ENCODE peak calls at places on chromosome 5, in seven cellular contexts. One of them, this sample, is unnamed.

GRCh38 chr5:14728109-14728938 is 63.8 kb downstream of the OTULIN start:
- DNase-seq in H4: no peak
- DNase-seq in activated T-helper 1 cell treated with anti-CD3 and anti-CD28 coated beads, Interleukin-2, amount 50 U/mL, for 16 hours: no peak
- DNase-seq in AG08395: no peak
- DNase-seq in activated naive CD8-positive, alpha-beta T cell treated with anti-CD3 and anti-CD28 coated beads, Interleukin-2, amount 50 U/mL, for 16 hours: no peak
- DNase-seq in Calu3: peak; percentile 55
- DNase-seq in Peyer's patch: peak; percentile 82
- DNase-seq in this sample: no peak

GRCh38 chr5:64836190-64836750 is 67.5 kb downstream of the CWC27 start:
- DNase-seq in H4: no peak
- DNase-seq in activated T-helper 1 cell treated with anti-CD3 and anti-CD28 coated beads, Interleukin-2, amount 50 U/mL, for 16 hours: no peak
- DNase-seq in AG08395: no peak
- DNase-seq in activated naive CD8-positive, alpha-beta T cell treated with anti-CD3 and anti-CD28 coated beads, Interleukin-2, amount 50 U/mL, for 16 hours: no peak
- DNase-seq in Calu3: no peak
- DNase-seq in Peyer's patch: no peak
- DNase-seq in this sample: peak; percentile 32

GRCh38 chr5:179228341-179229121 is 116.7 kb downstream of the ADAMTS2 start:
- DNase-seq in H4: no peak
- DNase-seq in activated T-helper 1 cell treated with anti-CD3 and anti-CD28 coated beads, Interleukin-2, amount 50 U/mL, for 16 hours: no peak
- DNase-seq in AG08395: no peak
- DNase-seq in activated naive CD8-positive, alpha-beta T cell treated with anti-CD3 and anti-CD28 coated beads, Interleukin-2, amount 50 U/mL, for 16 hours: no peak
- DNase-seq in Calu3: no peak
- DNase-seq in Peyer's patch: peak; percentile 36
- DNase-seq in this sample: no peak

GRCh38 chr5:152297866-152298265 is 107.2 kb downstream of the NMUR2 start:
- DNase-seq in H4: no peak
- DNase-seq in activated T-helper 1 cell treated with anti-CD3 and anti-CD28 coated beads, Interleukin-2, amount 50 U/mL, for 16 hours: no peak
- DNase-seq in AG08395: no peak
- DNase-seq in activated naive CD8-positive, alpha-beta T cell treated with anti-CD3 and anti-CD28 coated beads, Interleukin-2, amount 50 U/mL, for 16 hours: no peak
- DNase-seq in Calu3: no peak
- DNase-seq in Peyer's patch: no peak
- DNase-seq in this sample: no peak

GRCh38 chr5:110362252-110362651 is 364.2 kb downstream of the TMEM232 start:
- DNase-seq in H4: no peak
- DNase-seq in activated T-helper 1 cell treated with anti-CD3 and anti-CD28 coated beads, Interleukin-2, amount 50 U/mL, for 16 hours: no peak
- DNase-seq in AG08395: no peak
- DNase-seq in activated naive CD8-positive, alpha-beta T cell treated with anti-CD3 and anti-CD28 coated beads, Interleukin-2, amount 50 U/mL, for 16 hours: no peak
- DNase-seq in Calu3: no peak
- DNase-seq in Peyer's patch: no peak
- DNase-seq in this sample: no peak

GRCh38 chr5:108530706-108531105 is 148.8 kb upstream of the FBXL17 start:
- DNase-seq in H4: no peak
- DNase-seq in activated T-helper 1 cell treated with anti-CD3 and anti-CD28 coated beads, Interleukin-2, amount 50 U/mL, for 16 hours: no peak
- DNase-seq in AG08395: no peak
- DNase-seq in activated naive CD8-positive, alpha-beta T cell treated with anti-CD3 and anti-CD28 coated beads, Interleukin-2, amount 50 U/mL, for 16 hours: no peak
- DNase-seq in Calu3: no peak
- DNase-seq in Peyer's patch: no peak
- DNase-seq in this sample: no peak

GRCh38 chr5:170228756-170229459 is 3.9 kb upstream of the C5orf58 start:
- DNase-seq in H4: no peak
- DNase-seq in activated T-helper 1 cell treated with anti-CD3 and anti-CD28 coated beads, Interleukin-2, amount 50 U/mL, for 16 hours: no peak
- DNase-seq in AG08395: no peak
- DNase-seq in activated naive CD8-positive, alpha-beta T cell treated with anti-CD3 and anti-CD28 coated beads, Interleukin-2, amount 50 U/mL, for 16 hours: no peak
- DNase-seq in Calu3: no peak
- DNase-seq in Peyer's patch: no peak
- DNase-seq in this sample: peak; percentile 57

GRCh38 chr5:112586596-112587062 is 151.1 kb upstream of the APC start:
- DNase-seq in H4: no peak
- DNase-seq in activated T-helper 1 cell treated with anti-CD3 and anti-CD28 coated beads, Interleukin-2, amount 50 U/mL, for 16 hours: no peak
- DNase-seq in AG08395: no peak
- DNase-seq in activated naive CD8-positive, alpha-beta T cell treated with anti-CD3 and anti-CD28 coated beads, Interleukin-2, amount 50 U/mL, for 16 hours: no peak
- DNase-seq in Calu3: no peak
- DNase-seq in Peyer's patch: no peak
- DNase-seq in this sample: no peak

GRCh38 chr5:92979716-92980115 is 601.3 kb downstream of the NR2F1-AS1 start:
- DNase-seq in H4: no peak
- DNase-seq in activated T-helper 1 cell treated with anti-CD3 and anti-CD28 coated beads, Interleukin-2, amount 50 U/mL, for 16 hours: no peak
- DNase-seq in AG08395: no peak
- DNase-seq in activated naive CD8-positive, alpha-beta T cell treated with anti-CD3 and anti-CD28 coated beads, Interleukin-2, amount 50 U/mL, for 16 hours: no peak
- DNase-seq in Calu3: no peak
- DNase-seq in Peyer's patch: no peak
- DNase-seq in this sample: peak; percentile 70

GRCh38 chr5:138668981-138669380 is 84.2 kb upstream of the CTNNA1 start:
- DNase-seq in H4: no peak
- DNase-seq in activated T-helper 1 cell treated with anti-CD3 and anti-CD28 coated beads, Interleukin-2, amount 50 U/mL, for 16 hours: no peak
- DNase-seq in AG08395: no peak
- DNase-seq in activated naive CD8-positive, alpha-beta T cell treated with anti-CD3 and anti-CD28 coated beads, Interleukin-2, amount 50 U/mL, for 16 hours: no peak
- DNase-seq in Calu3: peak; percentile 40
- DNase-seq in Peyer's patch: no peak
- DNase-seq in this sample: no peak

GRCh38 chr5:156178117-156178516 is 148.8 kb upstream of the SGCD start:
- DNase-seq in H4: no peak
- DNase-seq in activated T-helper 1 cell treated with anti-CD3 and anti-CD28 coated beads, Interleukin-2, amount 50 U/mL, for 16 hours: no peak
- DNase-seq in AG08395: no peak
- DNase-seq in activated naive CD8-positive, alpha-beta T cell treated with anti-CD3 and anti-CD28 coated beads, Interleukin-2, amount 50 U/mL, for 16 hours: no peak
- DNase-seq in Calu3: no peak
- DNase-seq in Peyer's patch: no peak
- DNase-seq in this sample: peak; percentile 83

GRCh38 chr5:11640474-11640873 is 263.8 kb downstream of the CTNND2 start:
- DNase-seq in H4: no peak
- DNase-seq in activated T-helper 1 cell treated with anti-CD3 and anti-CD28 coated beads, Interleukin-2, amount 50 U/mL, for 16 hours: no peak
- DNase-seq in AG08395: no peak
- DNase-seq in activated naive CD8-positive, alpha-beta T cell treated with anti-CD3 and anti-CD28 coated beads, Interleukin-2, amount 50 U/mL, for 16 hours: no peak
- DNase-seq in Calu3: no peak
- DNase-seq in Peyer's patch: no peak
- DNase-seq in this sample: no peak

GRCh38 chr5:153490124-153491085 is at the start of gene GRIA1:
- DNase-seq in H4: no peak
- DNase-seq in activated T-helper 1 cell treated with anti-CD3 and anti-CD28 coated beads, Interleukin-2, amount 50 U/mL, for 16 hours: no peak
- DNase-seq in AG08395: no peak
- DNase-seq in activated naive CD8-positive, alpha-beta T cell treated with anti-CD3 and anti-CD28 coated beads, Interleukin-2, amount 50 U/mL, for 16 hours: no peak
- DNase-seq in Calu3: no peak
- DNase-seq in Peyer's patch: no peak
- DNase-seq in this sample: no peak

GRCh38 chr5:64784451-64785025 is 15.8 kb downstream of the CWC27 start:
- DNase-seq in H4: peak; percentile 71
- DNase-seq in activated T-helper 1 cell treated with anti-CD3 and anti-CD28 coated beads, Interleukin-2, amount 50 U/mL, for 16 hours: peak; percentile 24
- DNase-seq in AG08395: peak; percentile 58
- DNase-seq in activated naive CD8-positive, alpha-beta T cell treated with anti-CD3 and anti-CD28 coated beads, Interleukin-2, amount 50 U/mL, for 16 hours: peak; percentile 32
- DNase-seq in Calu3: peak; percentile 68
- DNase-seq in Peyer's patch: peak; percentile 89
- DNase-seq in this sample: peak; percentile 62

GRCh38 chr5:178340187-178340586 is 107.6 kb upstream of the PHYKPL start:
- DNase-seq in H4: no peak
- DNase-seq in activated T-helper 1 cell treated with anti-CD3 and anti-CD28 coated beads, Interleukin-2, amount 50 U/mL, for 16 hours: no peak
- DNase-seq in AG08395: no peak
- DNase-seq in activated naive CD8-positive, alpha-beta T cell treated with anti-CD3 and anti-CD28 coated beads, Interleukin-2, amount 50 U/mL, for 16 hours: no peak
- DNase-seq in Calu3: no peak
- DNase-seq in Peyer's patch: no peak
- DNase-seq in this sample: no peak

GRCh38 chr5:96976-97640 is 5.1 kb downstream of the PLEKHG4B start:
- DNase-seq in H4: no peak
- DNase-seq in activated T-helper 1 cell treated with anti-CD3 and anti-CD28 coated beads, Interleukin-2, amount 50 U/mL, for 16 hours: no peak
- DNase-seq in AG08395: no peak
- DNase-seq in activated naive CD8-positive, alpha-beta T cell treated with anti-CD3 and anti-CD28 coated beads, Interleukin-2, amount 50 U/mL, for 16 hours: no peak
- DNase-seq in Calu3: no peak
- DNase-seq in Peyer's patch: no peak
- DNase-seq in this sample: no peak

GRCh38 chr5:173395257-173395932 is 67.2 kb upstream of the STC2 start:
- DNase-seq in H4: peak; percentile 21
- DNase-seq in activated T-helper 1 cell treated with anti-CD3 and anti-CD28 coated beads, Interleukin-2, amount 50 U/mL, for 16 hours: no peak
- DNase-seq in AG08395: peak; percentile 79
- DNase-seq in activated naive CD8-positive, alpha-beta T cell treated with anti-CD3 and anti-CD28 coated beads, Interleukin-2, amount 50 U/mL, for 16 hours: no peak
- DNase-seq in Calu3: peak; percentile 15
- DNase-seq in Peyer's patch: no peak
- DNase-seq in this sample: no peak

GRCh38 chr5:114857951-114858401 is 311.7 kb downstream of the TRIM36 start:
- DNase-seq in H4: peak; percentile 93
- DNase-seq in activated T-helper 1 cell treated with anti-CD3 and anti-CD28 coated beads, Interleukin-2, amount 50 U/mL, for 16 hours: no peak
- DNase-seq in AG08395: no peak
- DNase-seq in activated naive CD8-positive, alpha-beta T cell treated with anti-CD3 and anti-CD28 coated beads, Interleukin-2, amount 50 U/mL, for 16 hours: no peak
- DNase-seq in Calu3: no peak
- DNase-seq in Peyer's patch: no peak
- DNase-seq in this sample: no peak

GRCh38 chr5:66231508-66231907 is 87.4 kb downstream of the SREK1 start:
- DNase-seq in H4: no peak
- DNase-seq in activated T-helper 1 cell treated with anti-CD3 and anti-CD28 coated beads, Interleukin-2, amount 50 U/mL, for 16 hours: no peak
- DNase-seq in AG08395: no peak
- DNase-seq in activated naive CD8-positive, alpha-beta T cell treated with anti-CD3 and anti-CD28 coated beads, Interleukin-2, amount 50 U/mL, for 16 hours: no peak
- DNase-seq in Calu3: no peak
- DNase-seq in Peyer's patch: no peak
- DNase-seq in this sample: no peak

GRCh38 chr5:88515881-88516819 is 247.5 kb upstream of the TMEM161B start:
- DNase-seq in H4: peak; percentile 71
- DNase-seq in activated T-helper 1 cell treated with anti-CD3 and anti-CD28 coated beads, Interleukin-2, amount 50 U/mL, for 16 hours: no peak
- DNase-seq in AG08395: no peak
- DNase-seq in activated naive CD8-positive, alpha-beta T cell treated with anti-CD3 and anti-CD28 coated beads, Interleukin-2, amount 50 U/mL, for 16 hours: no peak
- DNase-seq in Calu3: no peak
- DNase-seq in Peyer's patch: no peak
- DNase-seq in this sample: no peak